ENCODE peak calls at places on chromosomes 11 and 22, in six cellular contexts. C is IMR-90, I is HepG2, L is neural progenitor cell, T is HCT116, W is fibroblast of lung. D is an unnamed sample.

GRCh38 chr22:42613869-42614268 is 814 bp downstream of the POLDIP3 start:
- DNase-seq in L (no peak), I (no peak), C (no peak), T (no peak), W (peak), D (peak)

GRCh38 chr11:86755196-86755595 is 45.1 kb upstream of the PRSS23 start:
- DNase-seq in W (no peak), T (no peak), I (no peak), L (no peak), C (no peak), D (no peak)

GRCh38 chr11:63494936-63495335 is 4.0 kb upstream of the PLAAT5 start:
- DNase-seq in W (no peak), I (no peak), L (no peak), T (no peak), C (no peak), D (no peak)

GRCh38 chr11:96328395-96329010 is 14.5 kb downstream of the MAML2 start:
- DNase-seq in I (no peak), W (peak), C (peak), L (no peak), T (no peak), D (no peak)

GRCh38 chr11:119168471-119169271 is at the start of gene NLRX1:
- DNase-seq in W (peak), I (peak), L (peak), C (peak), T (peak), D (peak)

GRCh38 chr22:38051261-38051660 is 5.9 kb upstream of the PICK1 start:
- DNase-seq in C (no peak), T (no peak), W (no peak), I (no peak), L (no peak), D (no peak)

GRCh38 chr11:131278472-131278871 is 91.9 kb upstream of the NTM start:
- DNase-seq in I (no peak), W (no peak), C (no peak), T (no peak), L (no peak), D (no peak)

GRCh38 chr11:94815705-94816344 is 47.7 kb downstream of the AMOTL1 start:
- DNase-seq in W (no peak), L (peak), I (no peak), C (no peak), T (peak), D (no peak)

GRCh38 chr22:46146329-46146728 is 4.0 kb upstream of the PPARA start:
- DNase-seq in W (no peak), C (no peak), T (no peak), L (no peak), I (no peak), D (peak)

GRCh38 chr11:9047986-9048522 is 43.3 kb downstream of the SCUBE2 start:
- DNase-seq in T (no peak), W (no peak), C (peak), I (no peak), L (peak), D (no peak)

GRCh38 chr11:77081976-77082836 is 15.4 kb downstream of the CAPN5 start:
- DNase-seq in I (no peak), L (no peak), C (no peak), T (no peak), W (no peak), D (peak)

GRCh38 chr11:110355011-110355744 is 58.8 kb upstream of the RDX start:
- DNase-seq in I (peak), T (no peak), L (peak), W (no peak), C (no peak), D (no peak)

GRCh38 chr11:72777755-72778278 is 16.0 kb downstream of the STARD10 start:
- DNase-seq in W (no peak), I (peak), T (no peak), L (no peak), C (no peak), D (no peak)

GRCh38 chr11:73464347-73464746 is 88.1 kb downstream of the RELT start:
- DNase-seq in I (no peak), W (peak), C (peak), T (no peak), L (no peak), D (no peak)

GRCh38 chr11:606245-606644 is 9.5 kb downstream of the IRF7 start:
- DNase-seq in W (peak), T (no peak), L (no peak), I (no peak), C (no peak), D (peak)

GRCh38 chr11:125214466-125215204 is 50.1 kb downstream of the PKNOX2 start:
- DNase-seq in L (peak), W (no peak), C (no peak), T (no peak), I (no peak), D (peak)

GRCh38 chr11:70360211-70360610 is 38.1 kb upstream of the CTTN start:
- DNase-seq in W (no peak), T (no peak), L (no peak), I (no peak), C (no peak), D (no peak)

GRCh38 chr11:10540546-10540914 is 457 bp downstream of the RNF141 start:
- DNase-seq in L (peak), I (peak), W (peak), C (peak), T (no peak), D (peak)

GRCh38 chr11:27795955-27796861 is 96.0 kb upstream of the BDNF start:
- DNase-seq in W (no peak), C (peak), I (no peak), T (no peak), L (peak), D (no peak)

GRCh38 chr11:35571703-35572102 is 46.3 kb upstream of the PAMR1 start:
- DNase-seq in I (no peak), L (no peak), W (no peak), T (no peak), C (no peak), D (no peak)

DNA sequence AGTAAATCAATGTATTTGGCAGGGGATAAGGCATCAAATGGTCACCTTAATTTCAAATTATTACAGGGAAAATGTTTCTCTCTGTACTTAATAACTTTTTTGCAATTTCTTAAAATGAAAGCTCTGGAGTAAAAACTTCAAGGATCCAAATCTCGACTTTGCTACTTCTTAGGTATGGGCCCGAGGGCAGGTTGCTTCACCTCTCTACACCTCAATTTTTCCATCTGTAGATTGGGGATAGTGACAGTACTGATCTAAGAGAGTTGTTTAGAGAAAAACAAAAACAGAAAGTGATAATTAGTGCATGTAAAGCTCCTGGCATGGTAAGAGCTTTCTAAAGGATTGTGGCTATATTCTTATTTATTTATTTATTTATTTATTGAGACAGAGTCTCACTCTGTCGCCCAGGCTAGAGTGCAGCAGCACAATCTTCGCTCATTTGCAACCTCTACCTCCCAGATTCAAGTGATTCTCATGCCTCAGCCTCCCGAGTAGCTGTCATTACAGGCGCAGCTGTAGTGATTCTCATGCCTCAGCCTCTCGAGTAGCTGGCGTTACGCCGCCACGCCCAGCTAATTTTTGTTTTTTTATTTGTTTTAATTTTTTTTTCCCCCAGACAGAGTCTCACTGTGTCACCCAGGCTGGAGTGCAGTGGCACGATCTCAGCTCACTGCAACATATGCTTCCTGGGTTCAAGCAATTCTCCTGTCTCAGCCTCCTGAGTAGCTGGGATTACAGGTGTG is 2.3 kb upstream of the TFIP11 start:
- DNase-seq in C (no peak), T (no peak), L (no peak), W (no peak), I (no peak), D (no peak)
- H3K4me3 ChIP-seq in C (no peak), T (no peak), L (no peak), W (no peak), I (no peak), D (no peak)

DNA sequence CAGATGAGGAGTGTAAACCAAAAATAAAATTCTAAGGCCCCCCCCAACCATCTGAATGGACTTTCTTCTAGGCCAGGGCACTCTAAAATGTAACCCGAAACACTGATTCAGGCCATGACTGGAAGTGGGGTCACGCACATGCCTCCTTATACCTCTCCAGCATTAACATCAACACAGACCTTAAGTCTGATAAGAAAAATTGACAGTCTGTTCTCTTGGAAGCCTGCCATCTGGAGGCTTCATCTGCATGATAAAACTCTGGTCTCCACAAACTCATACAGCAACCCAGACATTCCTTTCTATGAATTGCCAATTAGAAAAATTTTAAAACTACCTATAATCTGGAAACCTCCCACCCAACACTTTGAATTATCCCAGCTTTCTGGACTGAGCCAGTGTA is 3.9 kb upstream of the SERGEF start:
- DNase-seq in I (no peak), L (no peak), W (no peak), T (no peak), C (no peak), D (no peak)
- H3K9ac ChIP-seq in I (no peak), L (no peak), W (no peak), T (no peak), C (no peak), D (no peak)

DNA sequence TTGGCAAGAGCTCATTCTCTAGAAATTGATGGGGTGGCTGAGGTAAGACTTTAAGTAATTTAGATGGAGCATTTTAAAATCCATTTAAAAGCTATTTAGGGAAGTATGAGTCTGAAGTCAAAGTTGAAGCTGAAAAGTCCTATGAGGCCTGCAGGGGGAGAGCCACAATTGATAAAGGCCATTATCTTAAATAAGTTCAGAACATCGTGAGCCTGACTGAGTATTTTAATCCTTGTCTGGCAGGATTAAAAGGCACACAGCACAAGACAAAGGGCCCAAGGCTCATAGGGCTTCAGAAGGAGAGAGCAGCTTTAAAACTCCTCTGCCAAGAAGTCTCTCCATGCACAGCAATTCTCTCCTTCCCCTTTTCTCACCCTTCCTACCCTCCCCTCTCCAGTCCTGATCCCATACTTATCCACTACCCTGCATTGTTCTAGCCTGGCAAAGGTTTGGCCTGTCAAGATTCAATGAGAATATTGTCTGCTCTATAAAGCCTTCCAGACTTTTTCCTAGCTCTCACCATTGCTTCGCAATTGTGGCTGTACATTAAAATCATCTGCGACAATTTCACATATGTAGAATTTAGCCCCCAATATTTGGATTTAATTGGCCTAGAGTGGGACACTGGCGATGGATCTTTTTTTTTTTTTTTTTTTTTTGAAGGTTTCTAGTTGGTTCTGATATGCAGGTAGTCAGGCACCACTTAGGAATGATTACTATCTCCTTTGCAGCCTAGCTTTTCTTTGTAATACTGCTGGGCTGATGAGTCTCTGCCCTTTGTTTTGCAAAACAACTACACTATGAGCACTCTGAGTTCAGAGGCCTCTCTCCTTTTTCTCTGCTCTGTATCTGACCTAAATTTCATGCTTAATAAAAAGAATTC is 1312.8 kb downstream of the FAM181B start:
- DNase-seq in I (no peak), C (no peak), L (peak), T (no peak), W (no peak), D (no peak)
- TF ChIP-seq CTCF in I (no peak), C (no peak), L (peak), T (no peak), W (no peak), D (no peak)

GRCh38 chr11:45663486-45664375 is 1.7 kb downstream of the CHST1 start:
- DNase-seq in C (peak), I (no peak), W (no peak), T (no peak), L (no peak), D (peak)
- H3K4me3 ChIP-seq in C (no peak), I (no peak), W (no peak), T (no peak), L (peak), D (no peak)

GRCh38 chr11:67423466-67423865 is 4.8 kb upstream of the RPS6KB2 start:
- DNase-seq in W (no peak), L (no peak), I (no peak), T (no peak), C (no peak), D (no peak)

GRCh38 chr11:67420646-67421420 is 5.4 kb downstream of the CARNS1 start:
- DNase-seq in I (peak), T (peak), W (peak), C (peak), L (peak), D (peak)

GRCh38 chr11:67422894-67423293 is 5.4 kb upstream of the RPS6KB2 start:
- DNase-seq in C (no peak), I (no peak), W (no peak), L (no peak), T (no peak), D (no peak)

GRCh38 chr11:67420147-67420645 is 4.7 kb downstream of the CARNS1 start:
- DNase-seq in W (no peak), I (no peak), C (no peak), T (no peak), L (no peak), D (peak)

GRCh38 chr11:67421421-67422031 is 6.0 kb downstream of the CARNS1 start:
- DNase-seq in W (no peak), I (no peak), L (no peak), T (no peak), C (no peak), D (no peak)
- H3K9ac ChIP-seq in W (no peak), I (no peak), L (no peak), T (peak), C (no peak), D (peak)

D was measured in kidney.